ENCODE peak calls at places on chromosome 14, in seven cellular contexts. C is cardiac fibroblast; R is right lobe of liver; P is GM10248; B is GM23338; F is stimulated activated CD4-positive, alpha-beta T cell treated with anti-CD3 and anti-CD28 coated beads, TNF-alpha, amount 100 ng/mL, for 48 hours; S is activated CD8-positive, alpha-beta T cell treated with anti-CD3 and anti-CD28 coated beads, Interleukin-2, amount 10 ng/mL, durations not matched to agents 7 days and 5 days. A is an unnamed sample.

GRCh38 chr14:100708349-100709217 is 18.1 kb upstream of the DLK1 start:
- DNase-seq in C (peak; percentile 66), R (no peak), P (no peak), B (peak; percentile 92), F (no peak), S (no peak), A (no peak)

GRCh38 chr14:76584271-76584702 is 177.0 kb upstream of the VASH1 start:
- DNase-seq in C (no peak), R (no peak), P (no peak), B (no peak), F (no peak), S (no peak), A (no peak)

GRCh38 chr14:21098134-21098891 is at the start of gene ZNF219:
- DNase-seq in C (peak; percentile 65), R (no peak), P (no peak), B (peak; percentile 93), F (no peak), S (no peak), A (peak; percentile 28)

GRCh38 chr14:55482936-55483605 is 42.7 kb upstream of the TBPL2 start:
- DNase-seq in C (no peak), R (no peak), P (no peak), B (no peak), F (no peak), S (no peak), A (no peak)

GRCh38 chr14:25909361-25909760 is 688.5 kb downstream of the NOVA1 start:
- DNase-seq in C (no peak), R (no peak), P (no peak), B (no peak), F (no peak), S (no peak), A (no peak)

GRCh38 chr14:68702578-68702977 is 90.3 kb downstream of the ZFP36L1 start:
- DNase-seq in C (no peak), R (no peak), P (no peak), B (no peak), F (no peak), S (no peak), A (no peak)

GRCh38 chr14:21671371-21671770 is 2.2 kb downstream of the OR4E1 start:
- DNase-seq in C (no peak), R (no peak), P (no peak), B (no peak), F (no peak), S (no peak), A (no peak)

GRCh38 chr14:95456281-95456680 is 60.2 kb downstream of the SYNE3 start:
- DNase-seq in C (no peak), R (no peak), P (no peak), B (no peak), F (no peak), S (no peak), A (no peak)

GRCh38 chr14:36580856-36581831 is 1.3 kb downstream of the NKX2-8 start:
- DNase-seq in C (peak; percentile 27), R (no peak), P (peak; percentile 30), B (peak; percentile 83), F (no peak), S (no peak), A (no peak)

GRCh38 chr14:44963775-44964380 is 1.9 kb downstream of the TOGARAM1 start:
- DNase-seq in C (no peak), R (no peak), P (no peak), B (peak; percentile 56), F (no peak), S (no peak), A (no peak)

GRCh38 chr14:68634346-68634745 is 158.5 kb downstream of the ZFP36L1 start:
- DNase-seq in C (no peak), R (no peak), P (no peak), B (no peak), F (no peak), S (no peak), A (no peak)

GRCh38 chr14:70188608-70189540 is at the start of gene SLC8A3:
- DNase-seq in C (peak; percentile 32), R (no peak), P (peak; percentile 74), B (peak; percentile 69), F (peak; percentile 12), S (peak; percentile 29), A (peak; percentile 65)

GRCh38 chr14:42517786-42518530 is 911.3 kb downstream of the LRFN5 start:
- DNase-seq in C (peak; percentile 1), R (no peak), P (no peak), B (no peak), F (no peak), S (no peak), A (no peak)

GRCh38 chr14:76133103-76133502 is 18.6 kb upstream of the GPATCH2L start:
- DNase-seq in C (peak; percentile 37), R (no peak), P (no peak), B (peak; percentile 75), F (no peak), S (peak; percentile 41), A (no peak)

GRCh38 chr14:35404246-35404495 is 378 bp downstream of the NFKBIA start:
- DNase-seq in C (no peak), R (no peak), P (no peak), B (no peak), F (no peak), S (no peak), A (no peak)

GRCh38 chr14:21525571-21525970 is 575 bp downstream of the SALL2 start:
- DNase-seq in C (peak; percentile 16), R (no peak), P (no peak), B (peak; percentile 55), F (no peak), S (no peak), A (no peak)

GRCh38 chr14:20460458-20461229 is 590 bp downstream of the PIP4P1 start:
- DNase-seq in C (no peak), R (no peak), P (no peak), B (peak; percentile 76), F (peak; percentile 37), S (peak; percentile 59), A (no peak)

GRCh38 chr14:34714320-34715107 is at the start of gene CFL2:
- DNase-seq in C (peak; percentile 74), R (peak; percentile 90), P (peak; percentile 91), B (peak; percentile 91), F (peak; percentile 57), S (peak; percentile 70), A (peak; percentile 89)

GRCh38 chr14:52693532-52693931 is 1.8 kb downstream of the ERO1A start:
- DNase-seq in C (no peak), R (no peak), P (no peak), B (no peak), F (no peak), S (no peak), A (no peak)

GRCh38 chr14:68633131-68633991 is 159.5 kb downstream of the ZFP36L1 start:
- DNase-seq in C (peak; percentile 78), R (no peak), P (peak; percentile 44), B (no peak), F (no peak), S (no peak), A (no peak)

GRCh38 chr14:35046751-35047536 is 872 bp downstream of the FAM177A1 start:
- DNase-seq in C (no peak), R (no peak), P (peak; percentile 52), B (peak; percentile 71), F (no peak), S (no peak), A (peak; percentile 38)

GRCh38 chr14:68785817-68786490 is 6.9 kb downstream of the ZFP36L1 start:
- DNase-seq in C (peak; percentile 78), R (no peak), P (no peak), B (peak; percentile 24), F (no peak), S (peak; percentile 70), A (no peak)

GRCh38 chr14:52111583-52111982 is 42.7 kb upstream of the NID2 start:
- DNase-seq in C (peak; percentile 80), R (no peak), P (no peak), B (no peak), F (no peak), S (no peak), A (no peak)

GRCh38 chr14:76235628-76236027 is 83.9 kb downstream of the GPATCH2L start:
- DNase-seq in C (no peak), R (no peak), P (no peak), B (no peak), F (no peak), S (no peak), A (no peak)

GRCh38 chr14:91892918-91893527 is 25.7 kb upstream of the TC2N start:
- DNase-seq in C (no peak), R (no peak), P (peak; percentile 61), B (peak; percentile 83), F (no peak), S (no peak), A (peak; percentile 29)

GRCh38 chr14:89507521-89507920 is 90.5 kb upstream of the FOXN3 start:
- DNase-seq in C (peak; percentile 45), R (no peak), P (no peak), B (no peak), F (no peak), S (no peak), A (no peak)

GRCh38 chr14:95431199-95432145 is 85.0 kb downstream of the SYNE3 start:
- DNase-seq in C (peak; percentile 48), R (no peak), P (no peak), B (peak; percentile 77), F (no peak), S (peak; percentile 23), A (no peak)

GRCh38 chr14:24389266-24389855 is 9.4 kb upstream of the NYNRIN start:
- DNase-seq in C (peak; percentile 83), R (no peak), P (no peak), B (no peak), F (no peak), S (no peak), A (no peak)

GRCh38 chr14:25049559-25050493 is at the start of gene STXBP6:
- DNase-seq in C (peak; percentile 72), R (peak; percentile 76), P (peak; percentile 34), B (peak; percentile 81), F (no peak), S (no peak), A (no peak)

GRCh38 chr14:100780246-100780645 is 45.7 kb upstream of the MEG3 start:
- DNase-seq in C (no peak), R (no peak), P (no peak), B (no peak), F (no peak), S (no peak), A (no peak)